ENCODE peak calls at places on chromosomes 1 and 21, in four cellular contexts. I is HepG2, Y is GM12878, B is K562. G is an unnamed sample.

GRCh38 chr1:36739703-36740289 is 257.1 kb upstream of the CSF3R start:
- DNase-seq in I (no peak), Y (no peak), B (no peak), G (no peak)

GRCh38 chr1:201111156-201111555 is 1.1 kb downstream of the CACNA1S start:
- DNase-seq in I (no peak), Y (no peak), B (no peak), G (no peak)

GRCh38 chr1:15724949-15725880 is 10.8 kb upstream of the SLC25A34 start:
- DNase-seq in I (no peak), Y (no peak), B (no peak), G (no peak)

GRCh38 chr1:222034790-222035189 is 292.9 kb upstream of the DUSP10 start:
- DNase-seq in I (no peak), Y (no peak), B (no peak), G (no peak)

GRCh38 chr1:59999746-60000145 is 73.2 kb upstream of the CYP2J2 start:
- DNase-seq in I (no peak), Y (no peak), B (no peak), G (no peak)

GRCh38 chr1:198167436-198167934 is 10.7 kb downstream of the NEK7 start:
- DNase-seq in I (no peak), Y (peak; percentile 85), B (peak; percentile 56), G (no peak)

GRCh38 chr1:165734906-165735305 is 33.8 kb downstream of the TMCO1 start:
- DNase-seq in I (no peak), Y (no peak), B (no peak), G (no peak)

GRCh38 chr21:31630062-31630711 is 29.3 kb upstream of the SOD1 start:
- DNase-seq in I (peak; percentile 3), Y (no peak), B (no peak), G (no peak)

GRCh38 chr1:154474802-154475201 is 27.2 kb upstream of the TDRD10 start:
- DNase-seq in I (peak; percentile 51), Y (no peak), B (no peak), G (no peak)

GRCh38 chr1:159944623-159945455 is 574 bp downstream of the IGSF9 start:
- DNase-seq in I (no peak), Y (no peak), B (no peak), G (no peak)

GRCh38 chr1:57003398-57004139 is 37.8 kb upstream of the C8B start:
- DNase-seq in I (no peak), Y (no peak), B (no peak), G (no peak)

GRCh38 chr1:219264557-219264956 is 90.9 kb downstream of the LYPLAL1 start:
- DNase-seq in I (peak; percentile 46), Y (no peak), B (no peak), G (peak; percentile 31)

GRCh38 chr21:42530167-42530518 is 16.5 kb downstream of the SLC37A1 start:
- DNase-seq in I (no peak), Y (no peak), B (no peak), G (no peak)

GRCh38 chr1:61241411-61241838 is 159.1 kb downstream of the NFIA start:
- DNase-seq in I (no peak), Y (no peak), B (no peak), G (no peak)

GRCh38 chr21:17818158-17819113 is 720 bp downstream of the C21orf91 start:
- DNase-seq in I (peak; percentile 9), Y (no peak), B (no peak), G (peak; percentile 46)

GRCh38 chr1:100861379-100861778 is 33.3 kb downstream of the EXTL2 start:
- DNase-seq in I (no peak), Y (no peak), B (no peak), G (no peak)
- TF ChIP-seq BHLHE40 in I (no peak), Y (no peak), B (no peak), G (no peak)

GRCh38 chr1:205077158-205077933 is 6.9 kb downstream of the TMEM81 start:
- DNase-seq in I (no peak), Y (no peak), B (peak; percentile 3), G (no peak)
- TF ChIP-seq TARDBP in I (no peak), Y (no peak), B (no peak), G (no peak)

DNA sequence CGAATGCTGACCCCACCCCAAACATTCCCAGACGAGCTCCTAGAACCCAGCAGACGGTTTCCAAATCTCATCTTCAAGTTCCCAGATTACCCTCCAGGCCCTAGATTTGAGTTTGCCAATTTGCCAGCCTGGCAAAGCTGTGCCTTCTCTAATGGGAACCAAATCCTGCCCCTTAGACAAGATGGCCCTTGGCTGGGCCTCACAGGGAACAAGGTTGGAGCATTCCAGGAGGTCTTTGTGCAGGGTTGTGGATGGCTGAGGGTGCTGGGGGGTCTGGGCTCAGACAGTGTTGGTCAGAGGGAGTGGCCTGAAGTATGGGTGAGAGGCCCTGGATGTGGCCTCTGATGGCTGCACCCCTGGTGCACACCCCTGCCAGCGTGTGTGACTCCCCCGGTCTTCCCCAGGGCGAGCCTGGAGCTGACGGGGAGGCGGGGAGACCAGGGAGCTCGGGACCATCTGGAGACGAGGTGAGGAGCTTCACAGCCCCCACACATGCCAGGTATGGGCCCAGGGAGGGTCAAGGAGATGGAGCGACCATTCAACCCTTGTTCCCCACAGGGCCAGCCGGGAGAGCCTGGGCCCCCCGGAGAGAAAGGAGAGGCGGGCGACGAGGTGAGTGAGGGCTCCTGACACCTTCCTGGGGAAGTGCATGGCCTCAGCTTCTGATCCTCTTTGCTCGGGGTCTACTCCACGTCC is 10.2 kb downstream of the COL6A1 start:
- DNase-seq in I (no peak), Y (no peak), B (no peak), G (no peak)
- TF ChIP-seq BHLHE40 in I (no peak), Y (no peak), B (no peak), G (no peak)

DNA sequence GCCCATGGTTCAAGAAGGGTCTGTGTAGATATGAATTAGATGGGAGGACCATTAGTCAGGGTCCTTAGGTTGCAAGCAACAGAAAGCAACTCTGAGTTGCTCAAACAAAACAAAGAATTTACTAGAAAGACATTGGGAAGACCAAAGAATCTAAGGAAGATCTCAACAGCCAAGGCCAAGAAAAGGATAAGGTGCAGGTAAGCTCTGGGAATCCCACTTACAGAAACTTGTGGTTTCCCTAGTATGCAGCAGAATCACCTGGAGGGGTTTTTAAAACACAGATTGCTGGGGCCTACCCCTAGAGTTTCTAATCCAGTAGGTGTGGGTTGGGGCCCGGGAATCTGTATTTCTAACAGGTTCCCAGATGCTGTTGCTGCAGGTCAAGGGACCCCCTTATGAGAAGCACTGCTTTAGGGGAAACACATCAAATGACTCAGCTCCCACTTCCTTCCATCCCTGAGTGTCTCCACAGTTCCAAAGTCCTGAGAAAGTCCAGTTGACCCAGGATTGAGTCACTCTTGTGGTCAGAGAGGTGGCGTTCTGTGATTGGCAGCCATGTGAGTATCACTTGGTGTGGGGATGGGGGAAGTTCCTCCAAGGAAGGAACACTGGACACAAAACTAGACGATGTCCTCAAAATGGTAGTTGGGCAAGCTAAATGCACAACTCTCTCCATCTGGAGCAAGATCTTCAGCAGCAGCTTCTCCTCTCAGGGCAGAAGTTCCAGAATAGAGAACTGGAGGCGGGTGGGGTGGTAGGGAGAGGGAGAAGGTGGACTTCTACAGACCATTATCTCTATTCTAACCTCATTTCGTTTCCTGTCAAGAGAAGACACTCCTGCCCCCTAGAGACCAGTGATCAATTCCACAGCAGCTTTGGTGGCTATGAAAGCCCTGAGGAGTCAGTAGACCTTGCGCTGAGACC is 24.2 kb upstream of the EYA3 start:
- DNase-seq in I (peak; percentile 46), Y (no peak), B (peak; percentile 63), G (peak; percentile 63)
- TF ChIP-seq TARDBP in I (no peak), Y (no peak), B (no peak), G (no peak)

GRCh38 chr1:156944268-156944667 is 23.8 kb downstream of the LRRC71 start:
- DNase-seq in I (no peak), Y (no peak), B (no peak), G (no peak)
- TF ChIP-seq BHLHE40 in I (no peak), Y (no peak), B (no peak), G (no peak)

DNA sequence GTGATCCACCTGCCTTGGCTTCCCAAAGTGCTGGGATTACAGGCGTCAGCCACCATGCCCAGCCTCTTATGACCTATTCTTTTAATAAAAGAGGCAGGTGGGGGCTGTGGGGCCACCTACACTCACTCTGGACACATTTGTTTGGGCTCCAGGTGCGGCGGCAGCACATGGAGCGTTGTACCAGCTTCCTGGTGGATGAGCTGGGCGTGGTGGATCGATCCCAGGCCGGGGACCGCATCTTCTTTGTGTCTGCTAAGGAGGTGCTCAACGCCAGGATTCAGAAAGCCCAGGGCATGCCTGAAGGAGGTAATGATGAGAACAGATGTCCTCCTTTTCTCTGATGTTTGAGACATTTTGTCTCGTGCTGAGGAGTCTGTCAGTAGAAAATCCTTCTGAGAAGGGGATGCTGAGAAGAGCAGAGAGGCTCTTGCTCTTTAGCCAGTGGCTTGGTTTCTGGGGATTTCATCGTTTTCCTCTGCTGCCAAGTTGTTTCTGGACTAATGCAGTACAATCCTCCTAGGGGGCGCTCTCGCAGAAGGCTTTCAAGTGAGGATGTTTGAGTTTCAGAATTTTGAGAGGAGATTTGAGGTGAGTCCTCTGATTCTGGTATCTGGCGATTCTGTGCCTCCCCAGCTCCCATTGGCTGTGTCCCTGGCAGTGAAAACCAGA is 17.9 kb upstream of the MIIP start:
- DNase-seq in I (peak; percentile 27), Y (no peak), B (no peak), G (peak; percentile 46)
- TF ChIP-seq TARDBP in I (no peak), Y (no peak), B (no peak), G (no peak)

DNA sequence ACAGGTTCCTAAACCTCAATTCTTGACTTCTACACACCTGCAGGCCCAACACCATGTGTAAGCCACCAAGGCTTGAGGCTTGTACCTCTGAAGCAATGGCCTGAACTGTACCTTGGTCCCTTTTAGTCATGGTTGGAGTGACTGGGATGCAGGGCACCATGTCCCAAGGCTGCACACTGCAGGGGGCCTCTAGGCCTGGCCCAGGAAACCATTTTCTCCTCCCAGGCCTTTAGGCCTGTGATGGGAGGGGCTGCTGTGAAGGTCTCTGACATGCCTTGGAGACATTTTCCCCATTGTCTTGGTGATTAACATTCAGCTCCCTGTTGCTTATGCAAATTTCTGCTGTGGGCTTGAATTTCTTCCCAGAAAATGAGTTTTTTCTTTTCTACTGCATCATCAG is 75.8 kb upstream of the ZNF678 start:
- DNase-seq in I (no peak), Y (no peak), B (no peak), G (no peak)
- TF ChIP-seq BHLHE40 in I (no peak), Y (no peak), B (no peak), G (no peak)

GRCh38 chr1:247281001-247281574 is 25.2 kb downstream of the VN1R5 start:
- DNase-seq in I (no peak), Y (no peak), B (no peak), G (no peak)
- TF ChIP-seq TARDBP in I (no peak), Y (no peak), B (no peak), G (no peak)

G was measured in HEK293T.